ENCODE peak calls at places on chromosome 3, in eight cellular contexts. W is HS-27A; I is DMS153; B is ureter; V is activated naive CD4-positive, alpha-beta T cell treated with Interleukin-2 at 50 U/mL for 16 hours; Q is activated naive CD8-positive, alpha-beta T cell treated with anti-CD3 and anti-CD28 coated beads, Interleukin-2, amount 50 U/mL, for 24 hours; K is GM20000; U is activated gamma-delta T cell treated with Interleukin-2 at 50 U/mL for 16 hours. J is an unnamed sample.

GRCh38 chr3:8455451-8456117 is 46.0 kb upstream of the LMCD1 start:
- DNase-seq in W (no peak), I (no peak), U (no peak), K (no peak), Q (no peak), V (no peak), B (no peak), J (no peak)

GRCh38 chr3:35654471-35654870 is 15.1 kb downstream of the ARPP21 start:
- DNase-seq in U (no peak), W (no peak), Q (no peak), K (no peak), B (no peak), I (no peak), V (no peak), J (no peak)

GRCh38 chr3:147361671-147362420 is 44.5 kb downstream of the ZIC4 start:
- DNase-seq in V (peak; percentile 8), U (no peak), I (peak; percentile 18), B (no peak), Q (peak; percentile 58), W (no peak), K (peak; percentile 52), J (no peak)

GRCh38 chr3:48564667-48565066 is 1.1 kb upstream of the UCN2 start:
- DNase-seq in B (no peak), K (no peak), U (no peak), V (no peak), I (no peak), Q (no peak), W (no peak), J (no peak)

GRCh38 chr3:100900671-100901070 is 92.5 kb downstream of the ABI3BP start:
- DNase-seq in I (no peak), U (no peak), B (no peak), W (no peak), V (no peak), K (no peak), Q (no peak), J (no peak)

GRCh38 chr3:194691481-194692281 is 6.0 kb downstream of the FAM43A start:
- DNase-seq in B (no peak), I (no peak), V (no peak), U (no peak), Q (no peak), K (peak; percentile 82), W (no peak), J (no peak)

GRCh38 chr3:52434491-52435115 is 10.3 kb downstream of the SEMA3G start:
- DNase-seq in U (no peak), V (no peak), B (no peak), Q (no peak), W (no peak), K (no peak), I (no peak), J (no peak)

GRCh38 chr3:29281265-29282228 is 676 bp downstream of the RBMS3 start:
- DNase-seq in K (peak; percentile 26), B (no peak), W (no peak), U (no peak), Q (no peak), V (no peak), I (no peak), J (peak; percentile 64)

GRCh38 chr3:194046995-194047681 is 88.8 kb upstream of the HES1 start:
- DNase-seq in V (no peak), I (peak; percentile 77), Q (no peak), B (no peak), U (no peak), W (no peak), K (no peak), J (peak; percentile 50)

GRCh38 chr3:46898321-46899150 is 21.0 kb downstream of the PTH1R start:
- DNase-seq in I (no peak), U (no peak), V (no peak), W (no peak), B (no peak), K (no peak), Q (no peak), J (no peak)

GRCh38 chr3:134381048-134381447 is 6.8 kb upstream of the AMOTL2 start:
- DNase-seq in K (no peak), W (no peak), Q (no peak), B (no peak), I (no peak), V (no peak), U (no peak), J (no peak)

GRCh38 chr3:184977796-184978195 is 165.8 kb downstream of the VPS8 start:
- DNase-seq in U (no peak), B (no peak), Q (no peak), K (no peak), I (no peak), W (no peak), V (no peak), J (no peak)

GRCh38 chr3:184339016-184339415 is 1.6 kb downstream of the FAM131A start:
- DNase-seq in K (no peak), I (peak; percentile 48), U (no peak), W (no peak), Q (no peak), V (no peak), B (no peak), J (no peak)

GRCh38 chr3:130968231-130968630 is 58.4 kb downstream of the ASTE1 start:
- DNase-seq in U (no peak), W (no peak), I (no peak), B (no peak), V (no peak), Q (no peak), K (no peak), J (peak; percentile 82)

GRCh38 chr3:169203631-169204550 is 459.6 kb downstream of the MECOM start:
- DNase-seq in Q (no peak), I (no peak), W (no peak), B (no peak), V (no peak), U (no peak), K (no peak), J (no peak)

GRCh38 chr3:151974067-151974466 is 100.6 kb downstream of the SUCNR1 start:
- DNase-seq in U (no peak), K (no peak), W (peak; percentile 41), Q (no peak), I (no peak), V (no peak), B (no peak), J (peak; percentile 48)

GRCh38 chr3:56144792-56145191 is 323.5 kb downstream of the ERC2 start:
- DNase-seq in Q (no peak), I (no peak), B (no peak), W (no peak), K (no peak), U (no peak), V (no peak), J (no peak)

GRCh38 chr3:4355401-4356224 is 52.4 kb downstream of the SETMAR start:
- DNase-seq in I (no peak), Q (no peak), B (no peak), K (no peak), W (no peak), V (no peak), U (no peak), J (no peak)

GRCh38 chr3:107269081-107269480 is 108.2 kb upstream of the CCDC54 start:
- DNase-seq in B (no peak), U (no peak), V (no peak), I (no peak), K (no peak), W (no peak), Q (no peak), J (no peak)

GRCh38 chr3:56764904-56765445 is 36.8 kb downstream of the ARHGEF3 start:
- DNase-seq in W (no peak), U (no peak), V (no peak), Q (no peak), K (no peak), B (no peak), I (no peak), J (no peak)

GRCh38 chr3:108486910-108487309 is 23.5 kb downstream of the MYH15 start:
- DNase-seq in V (no peak), W (no peak), U (no peak), K (no peak), I (no peak), Q (no peak), B (no peak), J (peak; percentile 83)

GRCh38 chr3:87350367-87351199 is 74.2 kb upstream of the POU1F1 start:
- DNase-seq in I (peak; percentile 35), Q (no peak), K (peak; percentile 62), U (peak; percentile 23), B (no peak), W (no peak), V (no peak), J (peak; percentile 40)

GRCh38 chr3:56758539-56758981 is 43.2 kb downstream of the ARHGEF3 start:
- DNase-seq in I (peak; percentile 7), V (peak; percentile 37), K (peak; percentile 63), U (no peak), W (peak; percentile 11), B (peak; percentile 69), Q (peak; percentile 32), J (peak; percentile 94)

GRCh38 chr3:43015572-43016512 is 36.7 kb downstream of the GASK1A start:
- DNase-seq in W (no peak), V (no peak), B (no peak), K (no peak), I (no peak), Q (no peak), U (no peak), J (no peak)

GRCh38 chr3:24222165-24222805 is 272.4 kb downstream of the THRB start:
- DNase-seq in Q (no peak), I (no peak), W (no peak), U (no peak), K (no peak), V (no peak), B (no peak), J (no peak)

GRCh38 chr3:134840459-134840858 is 45.4 kb downstream of the EPHB1 start:
- DNase-seq in W (no peak), Q (no peak), I (no peak), B (no peak), K (no peak), U (no peak), V (no peak), J (no peak)

GRCh38 chr3:112360574-112360973 is 27.6 kb downstream of the CD200 start:
- DNase-seq in I (no peak), B (no peak), K (no peak), W (no peak), U (no peak), Q (no peak), V (no peak), J (no peak)

GRCh38 chr3:55162031-55162784 is 234.3 kb upstream of the LRTM1 start:
- DNase-seq in B (no peak), I (no peak), K (no peak), U (no peak), V (no peak), Q (no peak), W (peak; percentile 83), J (peak; percentile 93)

GRCh38 chr3:98839846-98840245 is 61.6 kb downstream of the DCBLD2 start:
- DNase-seq in B (no peak), W (no peak), U (no peak), Q (no peak), V (no peak), I (no peak), K (no peak), J (peak; percentile 91)

GRCh38 chr3:105860649-105861048 is 8.2 kb downstream of the CBLB start:
- DNase-seq in K (no peak), V (no peak), I (no peak), U (no peak), Q (no peak), W (no peak), B (no peak), J (peak; percentile 46)

GRCh38 chr3:129211772-129212171 is 28.1 kb upstream of the CNBP start:
- DNase-seq in B (peak; percentile 79), I (peak; percentile 74), U (no peak), V (no peak), K (no peak), W (peak; percentile 89), Q (no peak), J (peak; percentile 88)

J was measured in amniotic epithelial cell.